ENCODE peak calls at places on chromosomes 2 and 18, in six cellular contexts. H, W, Z, I, P and Q are unnamed samples.

GRCh38 chr2:69559696-69560482 is 83.7 kb downstream of the AAK1 start:
- DNase-seq in H (peak; percentile 71), W (peak; percentile 41), Z (peak; percentile 58), I (no peak), P (no peak), Q (no peak)

GRCh38 chr2:96505231-96505889 is at the start of gene NEURL3:
- DNase-seq in H (no peak), W (no peak), Z (peak; percentile 15), I (peak; percentile 55), P (no peak), Q (no peak)

GRCh38 chr2:198326431-198326830 is 522.0 kb downstream of the PLCL1 start:
- DNase-seq in H (no peak), W (no peak), Z (peak; percentile 1), I (no peak), P (no peak), Q (no peak)

GRCh38 chr2:139946690-139947089 is 1166.5 kb upstream of the NXPH2 start:
- DNase-seq in H (no peak), W (no peak), Z (no peak), I (no peak), P (no peak), Q (no peak)

GRCh38 chr2:225122582-225123486 is 80.6 kb upstream of the DOCK10 start:
- DNase-seq in H (no peak), W (no peak), Z (peak; percentile 43), I (no peak), P (peak; percentile 4), Q (no peak)

GRCh38 chr18:55699233-55699765 is 111.3 kb upstream of the TCF4 start:
- DNase-seq in H (no peak), W (no peak), Z (no peak), I (no peak), P (no peak), Q (no peak)

GRCh38 chr2:15369129-15369528 is 192.0 kb downstream of the NBAS start:
- DNase-seq in H (no peak), W (no peak), Z (no peak), I (no peak), P (no peak), Q (no peak)

GRCh38 chr18:26812462-26812861 is 53.0 kb downstream of the AQP4 start:
- DNase-seq in H (no peak), W (no peak), Z (no peak), I (no peak), P (no peak), Q (no peak)

GRCh38 chr2:16106619-16107018 is 166.3 kb downstream of the MYCN start:
- DNase-seq in H (no peak), W (no peak), Z (no peak), I (no peak), P (no peak), Q (no peak)

GRCh38 chr2:172427990-172428840 is 829 bp downstream of the ITGA6 start:
- DNase-seq in H (peak; percentile 39), W (no peak), Z (peak; percentile 37), I (peak; percentile 56), P (no peak), Q (peak; percentile 66)

GRCh38 chr2:23803275-23803964 is 123.5 kb downstream of the ATAD2B start:
- DNase-seq in H (no peak), W (no peak), Z (peak; percentile 74), I (no peak), P (no peak), Q (no peak)

GRCh38 chr2:154623819-154624218 is 74.7 kb upstream of the KCNJ3 start:
- DNase-seq in H (peak; percentile 48), W (peak; percentile 2), Z (peak; percentile 52), I (peak; percentile 26), P (no peak), Q (peak; percentile 30)

GRCh38 chr2:187397870-187398269 is 50.2 kb downstream of the CALCRL start:
- DNase-seq in H (no peak), W (no peak), Z (no peak), I (no peak), P (no peak), Q (no peak)

GRCh38 chr18:76455015-76455676 is 39.9 kb downstream of the ZNF516 start:
- DNase-seq in H (no peak), W (no peak), Z (no peak), I (no peak), P (no peak), Q (no peak)

GRCh38 chr2:31580321-31581117 is at the start of gene SRD5A2:
- DNase-seq in H (no peak), W (no peak), Z (no peak), I (no peak), P (no peak), Q (no peak)

GRCh38 chr18:58669731-58670379 is 1.4 kb upstream of the MALT1 start:
- DNase-seq in H (no peak), W (no peak), Z (peak; percentile 82), I (peak; percentile 45), P (no peak), Q (no peak)

GRCh38 chr18:68484241-68484640 is 230.7 kb downstream of the TMX3 start:
- DNase-seq in H (no peak), W (no peak), Z (peak; percentile 35), I (no peak), P (no peak), Q (no peak)

GRCh38 chr2:225002039-225002655 is 40.1 kb downstream of the DOCK10 start:
- DNase-seq in H (peak; percentile 48), W (peak; percentile 28), Z (peak; percentile 78), I (peak; percentile 46), P (no peak), Q (peak; percentile 21)